ENCODE peak calls at places on chromosomes 7 and 10, in seven cellular contexts. L is H9, X is H1, U is neuronal stem cell, Q is mesendoderm, C is mesenchymal stem cell, J is trophoblast cell. D is an unnamed sample.

GRCh38 chr10:13808556-13809391 is 222.0 kb downstream of the PRPF18 start:
- DNase-seq in X (no peak), Q (no peak), U (no peak), J (no peak), L (no peak), C (no peak), D (peak)

GRCh38 chr7:67791918-67792317 is 795.3 kb downstream of the TYW1 start:
- DNase-seq in U (no peak), Q (no peak), X (no peak), L (no peak), J (no peak), C (no peak), D (no peak)

GRCh38 chr10:123760648-123761428 is 94.7 kb downstream of the GPR26 start:
- DNase-seq in U (no peak), X (no peak), Q (no peak), L (no peak), C (no peak), J (peak), D (no peak)

GRCh38 chr10:113891476-113891875 is 37.0 kb downstream of the NHLRC2 start:
- DNase-seq in Q (peak), J (peak), U (no peak), X (no peak), C (no peak), L (no peak), D (no peak)

GRCh38 chr7:155470686-155471638 is 13.0 kb downstream of the EN2 start:
- DNase-seq in Q (no peak), U (no peak), J (no peak), L (peak), C (no peak), X (no peak), D (no peak)

GRCh38 chr7:926061-927030 is 28.1 kb downstream of the ADAP1 start:
- DNase-seq in Q (no peak), X (no peak), L (no peak), J (no peak), U (no peak), C (no peak), D (no peak)

GRCh38 chr10:63614371-63614891 is 93.2 kb downstream of the REEP3 start:
- DNase-seq in U (no peak), C (peak), Q (no peak), L (no peak), J (no peak), X (no peak), D (peak)

GRCh38 chr7:17109017-17109416 is 189.4 kb upstream of the AHR start:
- DNase-seq in C (no peak), Q (no peak), U (no peak), L (no peak), J (no peak), X (no peak), D (peak)

GRCh38 chr10:130729876-130730275 is 581.6 kb downstream of the TCERG1L start:
- DNase-seq in Q (no peak), L (no peak), J (no peak), C (no peak), U (no peak), X (no peak), D (no peak)

GRCh38 chr7:35524112-35524804 is 170.7 kb downstream of the HERPUD2 start:
- DNase-seq in C (no peak), U (no peak), L (no peak), X (no peak), Q (no peak), J (no peak), D (no peak)

GRCh38 chr7:66921918-66922486 is 977 bp downstream of the TMEM248 start:
- DNase-seq in U (no peak), J (peak), X (no peak), Q (no peak), L (no peak), C (no peak), D (no peak)

GRCh38 chr10:102157224-102157623 is 5.0 kb downstream of the NOLC1 start:
- DNase-seq in J (no peak), L (no peak), Q (no peak), X (no peak), U (no peak), C (no peak), D (no peak)

GRCh38 chr10:117241541-117242462 is 888 bp downstream of the SLC18A2 start:
- DNase-seq in Q (no peak), X (no peak), L (peak), J (no peak), U (no peak), C (no peak), D (no peak)

GRCh38 chr7:118771672-118772071 is 547.2 kb downstream of the ANKRD7 start:
- DNase-seq in U (no peak), C (no peak), J (no peak), X (no peak), L (no peak), Q (peak), D (no peak)

GRCh38 chr7:74365320-74366022 is 76.3 kb downstream of the CLIP2 start:
- DNase-seq in J (peak), L (peak), U (peak), C (peak), Q (peak), X (no peak), D (peak)

GRCh38 chr10:6313107-6313895 is 110.6 kb downstream of the PFKFB3 start:
- DNase-seq in U (no peak), X (no peak), L (no peak), C (no peak), J (no peak), Q (no peak), D (peak)

GRCh38 chr10:20990604-20991003 is 93.5 kb upstream of the NEBL start:
- DNase-seq in Q (peak), J (peak), C (peak), U (no peak), L (no peak), X (no peak), D (no peak)

GRCh38 chr10:126242352-126243260 is 145.7 kb downstream of the ADAM12 start:
- DNase-seq in L (no peak), C (peak), Q (no peak), U (no peak), X (no peak), J (no peak), D (peak)

GRCh38 chr10:29917311-29917710 is 142.1 kb downstream of the JCAD start:
- DNase-seq in U (no peak), J (no peak), C (no peak), L (no peak), Q (no peak), X (no peak), D (no peak)

DNA sequence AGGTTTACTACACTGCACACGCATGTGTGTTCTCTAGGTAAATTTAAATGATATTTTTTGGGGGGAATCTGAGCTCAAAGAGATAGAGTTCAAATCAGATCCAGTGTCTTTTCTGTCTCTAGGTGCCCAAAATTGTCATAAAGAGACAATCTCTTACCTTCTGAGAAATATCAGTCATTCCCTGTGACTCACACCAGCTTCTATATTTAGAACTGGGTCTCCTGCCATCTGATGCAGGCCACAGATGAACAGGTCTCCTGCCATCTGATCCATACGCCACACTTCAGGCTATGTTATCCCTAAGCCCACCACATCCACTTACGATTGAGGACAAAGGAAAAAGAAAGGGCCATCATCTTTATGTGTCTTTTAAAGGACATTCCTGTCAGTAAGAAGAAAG is 136.3 kb upstream of the LAMB4 start:
- DNase-seq in C (no peak), J (no peak), X (no peak), U (no peak), Q (no peak), L (no peak), D (no peak)
- H4K8ac ChIP-seq in C (no peak), J (no peak), X (no peak), U (no peak), Q (no peak), L (no peak), D (no peak)

DNA sequence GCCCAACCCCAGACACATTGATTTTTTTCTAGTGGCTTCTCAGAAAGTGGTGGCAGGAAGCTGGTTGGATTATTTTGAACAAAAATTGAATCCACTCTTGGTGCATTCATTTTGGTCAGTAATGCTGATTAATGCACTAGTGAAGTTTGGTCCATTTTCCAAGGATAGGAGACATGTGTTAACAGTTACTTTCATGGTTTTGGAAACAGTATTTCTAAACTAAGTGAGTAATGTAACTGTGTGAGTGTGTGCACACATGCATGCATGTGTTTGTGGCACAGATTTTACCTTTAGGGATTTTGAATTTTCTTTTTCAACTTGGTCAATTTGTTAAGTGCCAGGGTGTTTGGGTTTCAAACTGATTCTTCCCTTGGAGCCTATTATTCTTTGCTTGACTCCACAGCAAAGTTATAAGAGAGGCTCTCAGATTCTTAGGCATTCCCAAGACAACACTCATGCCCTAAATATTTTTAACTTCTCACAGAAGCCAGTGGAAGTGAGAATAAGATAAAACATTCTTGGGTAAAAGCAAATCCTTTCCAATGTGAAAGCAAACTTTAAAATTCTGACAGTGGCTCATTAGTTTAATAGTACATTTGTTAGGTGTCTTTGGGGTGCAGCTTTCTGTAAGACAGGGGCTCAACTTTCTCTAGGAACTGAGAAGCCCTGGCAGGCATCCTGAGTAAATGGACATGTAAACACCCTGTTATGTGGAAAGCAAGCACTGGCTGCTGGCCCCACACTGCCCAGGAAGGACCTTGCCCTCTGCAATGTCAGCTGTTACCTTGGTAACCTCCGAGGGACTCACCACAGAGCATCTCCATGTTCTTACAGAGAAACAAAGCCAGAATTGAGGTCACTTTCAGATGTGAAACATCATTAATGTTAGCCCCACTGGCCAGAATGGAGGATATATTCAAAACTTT is 68.4 kb downstream of the ASAH2B start:
- DNase-seq in U (no peak), L (no peak), C (peak), Q (peak), X (no peak), J (peak), D (peak)
- H4K8ac ChIP-seq in U (no peak), L (no peak), C (no peak), Q (no peak), X (no peak), J (no peak), D (no peak)

GRCh38 chr10:70750156-70750703 is 34.9 kb downstream of the TBATA start:
- DNase-seq in L (no peak), Q (no peak), X (no peak), J (no peak), U (no peak), C (no peak), D (no peak)
- H4K8ac ChIP-seq in L (no peak), Q (no peak), X (no peak), J (no peak), U (no peak), C (no peak), D (no peak)

DNA sequence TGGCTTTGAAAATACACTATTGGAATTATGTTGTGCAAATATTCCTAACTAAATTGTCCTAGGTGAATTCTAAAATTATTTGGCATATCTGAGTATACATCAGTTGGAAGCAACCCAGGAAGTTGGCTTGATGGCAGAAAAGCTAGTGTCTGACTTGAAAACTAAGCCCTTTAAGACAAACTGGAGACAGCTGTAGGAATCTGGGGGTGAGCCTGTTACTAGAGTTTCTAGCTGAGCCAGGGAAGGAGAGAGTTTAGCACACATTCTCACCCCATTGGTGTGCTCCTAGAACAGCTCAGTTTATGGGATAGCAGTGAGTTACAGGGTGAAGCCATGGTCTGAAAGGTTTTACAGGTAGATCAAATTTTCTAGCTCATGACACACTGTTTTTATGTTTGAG is 210.2 kb upstream of the SLC26A5 start:
- DNase-seq in U (no peak), X (no peak), C (no peak), L (no peak), J (no peak), Q (no peak), D (no peak)
- H4K8ac ChIP-seq in U (no peak), X (no peak), C (no peak), L (no peak), J (no peak), Q (no peak), D (no peak)

GRCh38 chr7:28799619-28800018 is 158.5 kb downstream of the TRIL start:
- DNase-seq in X (no peak), J (no peak), C (no peak), Q (no peak), L (no peak), U (no peak), D (no peak)
- H4K8ac ChIP-seq in X (no peak), J (no peak), C (no peak), Q (no peak), L (no peak), U (no peak), D (no peak)

GRCh38 chr10:2871673-2872219 is 195.6 kb upstream of the PFKP start:
- DNase-seq in J (no peak), X (no peak), U (no peak), C (no peak), L (no peak), Q (no peak), D (no peak)
- H4K8ac ChIP-seq in J (no peak), X (no peak), U (no peak), C (no peak), L (no peak), Q (no peak), D (no peak)

GRCh38 chr7:50745835-50746234 is 36.9 kb downstream of the GRB10 start:
- DNase-seq in U (no peak), Q (no peak), C (no peak), J (no peak), L (no peak), X (no peak), D (no peak)
- H4K8ac ChIP-seq in U (no peak), Q (no peak), C (no peak), J (no peak), L (no peak), X (no peak), D (no peak)

GRCh38 chr7:139669106-139670061 is 108.4 kb downstream of the HIPK2 start:
- DNase-seq in U (no peak), X (no peak), C (peak), Q (no peak), L (no peak), J (no peak), D (no peak)
- H4K8ac ChIP-seq in U (no peak), X (no peak), C (no peak), Q (no peak), L (no peak), J (no peak), D (no peak)

GRCh38 chr7:124250297-124251034 is 217.6 kb upstream of the TMEM229A start:
- DNase-seq in X (no peak), J (no peak), C (no peak), L (no peak), Q (no peak), U (no peak), D (peak)

GRCh38 chr7:124251616-124252015 is 218.7 kb upstream of the TMEM229A start:
- DNase-seq in U (no peak), X (no peak), J (no peak), L (no peak), Q (no peak), C (no peak), D (peak)

DNA sequence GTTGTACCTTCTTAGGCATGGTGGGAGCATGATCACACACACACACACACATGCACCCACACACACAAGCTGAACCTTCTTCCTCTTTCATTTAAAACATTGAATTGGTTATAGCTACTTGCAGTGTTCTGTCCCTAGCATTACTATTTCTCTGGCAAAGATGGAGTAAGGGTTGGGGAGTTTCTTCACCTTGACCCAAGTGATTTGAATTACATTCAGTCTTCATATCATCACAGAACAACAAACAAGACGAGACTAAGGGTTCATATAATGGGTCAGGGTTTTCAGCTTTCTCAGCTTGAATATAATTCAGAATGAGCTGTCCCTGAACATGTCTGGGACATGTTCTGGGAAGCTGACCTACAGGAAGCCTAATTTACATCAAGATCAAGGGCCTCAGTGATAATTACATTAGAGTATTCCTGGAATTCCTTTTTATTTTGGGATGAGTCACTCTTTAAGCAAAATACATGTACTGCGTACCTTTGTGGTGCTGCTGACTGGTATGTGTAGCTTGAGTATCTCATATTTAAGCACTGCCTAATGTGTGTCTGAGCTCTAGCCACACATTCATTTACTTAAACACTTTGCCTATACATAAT is 213.5 kb upstream of the TMEM229A start:
- DNase-seq in C (no peak), U (no peak), Q (peak), L (no peak), J (peak), X (no peak), D (peak)
- H4K8ac ChIP-seq in C (peak), U (no peak), Q (no peak), L (no peak), J (peak), X (no peak), D (peak)

D was measured in IMR-90.